ENCODE peak calls at places on chromosomes 11 and 22, in five cellular contexts. F is A549; C is fibroblast of pulmonary artery; J is effector memory CD4-positive, alpha-beta T cell; O is cardiac muscle cell. Z is an unnamed sample.
A peak's percentile ranks its signal among the peaks of the same experiment; 100 is the strongest.

GRCh38 chr22:34847072-34847471 is 218.9 kb upstream of the ISX start:
- DNase-seq in F (no peak), C (no peak), J (no peak), O (no peak), Z (no peak)

GRCh38 chr22:24592144-24592845 is 578 bp downstream of the LRRC75B start:
- DNase-seq in F (no peak), C (no peak), J (no peak), O (peak; percentile 28), Z (peak; percentile 48)

GRCh38 chr11:64290894-64291745 is at the start of gene KCNK4:
- DNase-seq in F (no peak), C (no peak), J (no peak), O (no peak), Z (no peak)

GRCh38 chr11:123434262-123434661 is 4.2 kb downstream of the GRAMD1B start:
- DNase-seq in F (peak; percentile 31), C (peak; percentile 43), J (no peak), O (no peak), Z (peak; percentile 68)

GRCh38 chr11:74307409-74307808 is 4.0 kb downstream of the P4HA3 start:
- DNase-seq in F (no peak), C (peak; percentile 73), J (no peak), O (peak; percentile 84), Z (no peak)

GRCh38 chr11:103731681-103732080 is 304.8 kb upstream of the DDI1 start:
- DNase-seq in F (no peak), C (no peak), J (no peak), O (no peak), Z (no peak)

GRCh38 chr11:11211888-11212287 is 141.2 kb downstream of the CSNK2A3 start:
- DNase-seq in F (no peak), C (no peak), J (no peak), O (no peak), Z (no peak)

GRCh38 chr11:42521994-42522393 is 789.8 kb upstream of the API5 start:
- DNase-seq in F (no peak), C (peak; percentile 56), J (no peak), O (peak; percentile 42), Z (no peak)

GRCh38 chr11:68002575-68002942 is 1.3 kb downstream of the UNC93B1 start:
- DNase-seq in F (no peak), C (no peak), J (no peak), O (no peak), Z (no peak)

GRCh38 chr11:35617687-35618496 is at the start of gene FJX1:
- DNase-seq in F (peak; percentile 81), C (peak; percentile 93), J (no peak), O (peak; percentile 92), Z (peak; percentile 82)

GRCh38 chr22:47630741-47631534 is 868.5 kb downstream of the TBC1D22A start:
- DNase-seq in F (no peak), C (no peak), J (no peak), O (no peak), Z (no peak)

GRCh38 chr11:123139206-123139605 is 55.8 kb downstream of the CLMP start:
- DNase-seq in F (no peak), C (no peak), J (no peak), O (no peak), Z (no peak)

GRCh38 chr22:50269573-50270301 is 443 bp downstream of the MAPK11 start:
- DNase-seq in F (no peak), C (peak; percentile 45), J (peak; percentile 25), O (peak; percentile 63), Z (peak; percentile 38)

GRCh38 chr11:104484784-104485554 is 321.0 kb upstream of the PDGFD start:
- DNase-seq in F (no peak), C (no peak), J (no peak), O (no peak), Z (no peak)

GRCh38 chr11:117836077-117836960 is 11.8 kb upstream of the FXYD2 start:
- DNase-seq in F (no peak), C (no peak), J (no peak), O (no peak), Z (no peak)

GRCh38 chr11:7575841-7576451 is 62.1 kb downstream of the PPFIBP2 start:
- DNase-seq in F (peak; percentile 66), C (no peak), J (no peak), O (no peak), Z (no peak)

GRCh38 chr22:46738961-46739870 is 1.2 kb upstream of the CERK start:
- DNase-seq in F (peak; percentile 88), C (peak; percentile 64), J (peak; percentile 81), O (peak; percentile 51), Z (no peak)

GRCh38 chr11:43833657-43834073 is 47.0 kb upstream of the ALKBH3 start:
- DNase-seq in F (no peak), C (peak; percentile 82), J (no peak), O (peak; percentile 75), Z (peak; percentile 12)

GRCh38 chr22:43777204-43777671 is 34.9 kb downstream of the EFCAB6 start:
- DNase-seq in F (no peak), C (peak; percentile 76), J (no peak), O (peak; percentile 76), Z (no peak)

GRCh38 chr22:49464024-49464423 is 363.6 kb downstream of the BRD1 start:
- DNase-seq in F (no peak), C (no peak), J (no peak), O (no peak), Z (no peak)

GRCh38 chr11:80702264-80702663 is 1261.4 kb upstream of the TENM4 start:
- DNase-seq in F (no peak), C (no peak), J (no peak), O (peak; percentile 3), Z (no peak)

GRCh38 chr11:100403817-100404216 is 283.3 kb upstream of the ARHGAP42 start:
- DNase-seq in F (no peak), C (peak; percentile 46), J (no peak), O (peak; percentile 12), Z (peak; percentile 10)

GRCh38 chr11:11843233-11843632 is 1.5 kb downstream of the USP47 start:
- DNase-seq in F (peak; percentile 19), C (peak; percentile 85), J (no peak), O (peak; percentile 68), Z (no peak)

GRCh38 chr11:86116386-86116726 is 47.5 kb upstream of the PICALM start:
- DNase-seq in F (peak; percentile 69), C (peak; percentile 70), J (peak; percentile 13), O (peak; percentile 59), Z (no peak)

GRCh38 chr11:29125621-29126020 is 891.2 kb downstream of the KCNA4 start:
- DNase-seq in F (no peak), C (no peak), J (no peak), O (no peak), Z (no peak)

GRCh38 chr11:71235719-71236118 is 16.7 kb downstream of the SHANK2 start:
- DNase-seq in F (no peak), C (no peak), J (no peak), O (no peak), Z (no peak)

GRCh38 chr11:63915961-63916836 is 765 bp downstream of the RCOR2 start:
- DNase-seq in F (peak; percentile 70), C (peak; percentile 23), J (no peak), O (peak; percentile 47), Z (peak; percentile 45)

GRCh38 chr11:94767701-94768601 is at the start of gene AMOTL1:
- DNase-seq in F (no peak), C (peak; percentile 86), J (no peak), O (peak; percentile 92), Z (peak; percentile 94)

GRCh38 chr22:36727110-36727509 is 23.6 kb upstream of the CACNG2 start:
- DNase-seq in F (no peak), C (no peak), J (no peak), O (no peak), Z (no peak)

GRCh38 chr22:27991586-27992293 is 72.7 kb upstream of the PITPNB start:
- DNase-seq in F (no peak), C (no peak), J (no peak), O (no peak), Z (no peak)

GRCh38 chr11:123129920-123130319 is 65.1 kb downstream of the CLMP start:
- DNase-seq in F (no peak), C (peak; percentile 21), J (no peak), O (peak; percentile 41), Z (no peak)

GRCh38 chr11:43130616-43131015 is 181.2 kb upstream of the API5 start:
- DNase-seq in F (no peak), C (no peak), J (no peak), O (no peak), Z (no peak)

GRCh38 chr11:60087239-60087638 is 1.2 kb upstream of the MS4A2 start:
- DNase-seq in F (no peak), C (no peak), J (no peak), O (no peak), Z (no peak)

GRCh38 chr11:14773755-14774154 is 118.3 kb downstream of the CYP2R1 start:
- DNase-seq in F (no peak), C (peak; percentile 37), J (no peak), O (peak; percentile 64), Z (peak; percentile 11)

DNA sequence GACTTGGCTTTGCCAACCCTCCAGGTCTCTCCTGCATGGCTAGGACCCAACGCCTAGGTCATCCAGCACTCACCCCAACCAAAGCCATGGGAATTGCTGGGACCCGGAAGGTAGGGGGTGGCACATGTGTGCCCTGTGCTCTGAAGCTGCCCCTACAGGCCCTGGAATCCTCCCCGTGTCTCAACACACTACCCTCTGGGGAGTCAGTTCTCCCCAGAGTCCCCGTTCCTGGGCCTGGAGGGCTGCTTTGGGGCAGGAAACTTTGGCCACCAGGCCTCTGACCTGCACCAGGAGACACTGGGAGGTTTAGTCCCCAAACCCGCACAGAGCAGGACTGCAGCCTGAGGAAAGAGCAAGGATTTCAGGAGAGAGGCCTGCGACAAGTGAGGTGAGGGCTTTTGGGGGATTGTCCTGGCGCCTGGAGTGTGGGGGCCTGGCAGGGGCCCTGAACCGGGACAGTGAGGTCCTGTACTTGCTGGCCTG is 495 bp upstream of the IFITM1 start:
- DNase-seq in F (no peak), C (no peak), J (no peak), O (no peak), Z (no peak)
- H3K4me3 ChIP-seq in F (no peak overlapping the region), C (peak overlapping the region; percentile 81), J (peak overlapping the region; percentile 87), O (no peak overlapping the region), Z (no peak overlapping the region)

GRCh38 chr22:19759459-19759993 is 1.1 kb upstream of the TBX1 start:
- DNase-seq in F (no peak), C (no peak), J (no peak), O (no peak), Z (no peak)
- H3K4me3 ChIP-seq in F (no peak overlapping the region), C (no peak overlapping the region), J (peak overlapping the region; percentile 32), O (no peak overlapping the region), Z (no peak overlapping the region)

GRCh38 chr11:48109046-48109666 is 107.5 kb upstream of the OR4B1 start:
- DNase-seq in F (peak; percentile 71), C (peak; percentile 70), J (no peak), O (peak; percentile 71), Z (peak; percentile 22)
- H3K4me3 ChIP-seq in F (peak overlapping the region; percentile 34), C (no peak overlapping the region), J (peak overlapping the region; percentile 48), O (no peak overlapping the region), Z (no peak overlapping the region)

GRCh38 chr11:61917357-61918109 is at the start of gene RAB3IL1:
- DNase-seq in F (peak; percentile 66), C (peak; percentile 53), J (no peak), O (peak; percentile 68), Z (peak; percentile 34)
- H3K4me3 ChIP-seq in F (peak within 1 kb of the TSS; percentile 63), C (peak within 1 kb of the TSS; percentile 64), J (peak within 1 kb of the TSS; percentile 39), O (peak within 1 kb of the TSS; percentile 68), Z (peak within 1 kb of the TSS; percentile 37)

DNA sequence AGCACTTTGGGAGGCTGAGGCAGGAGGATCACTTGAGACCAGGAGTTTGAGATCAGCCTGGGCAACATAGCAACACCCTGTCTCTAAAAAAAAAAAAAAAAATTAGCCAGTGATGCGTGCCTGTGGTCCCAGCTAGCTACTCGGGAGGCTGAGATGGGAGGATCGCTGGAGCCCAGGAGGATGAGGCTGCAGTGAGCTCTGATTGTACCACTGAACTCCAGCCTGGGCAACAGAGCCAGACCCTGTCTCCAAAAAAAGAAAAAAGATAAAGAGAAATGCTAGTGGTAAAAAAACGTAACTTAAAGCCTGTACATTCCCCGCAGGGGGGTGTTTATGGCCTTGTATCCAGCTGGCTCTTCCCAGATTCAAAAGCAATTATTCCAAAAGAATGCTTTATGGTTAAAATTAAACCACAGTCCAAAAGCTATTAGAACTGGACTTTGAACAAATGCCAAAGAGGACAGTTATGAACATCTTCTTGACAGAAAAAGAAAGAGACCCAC is 16.4 kb upstream of the SNX32 start:
- DNase-seq in F (no peak), C (peak; percentile 12), J (no peak), O (peak; percentile 24), Z (no peak)
- H3K4me3 ChIP-seq in F (peak overlapping the region; percentile 57), C (peak overlapping the region; percentile 56), J (peak overlapping the region; percentile 43), O (peak overlapping the region; percentile 48), Z (peak overlapping the region; percentile 40)